ENCODE peak calls at places on chromosomes 6 and 20, in seven cellular contexts. G is tibial nerve; R is fibroblast of the aortic adventitia; O is CD8-positive, alpha-beta T cell; U is MM.1S; Z is lower leg skin; S is transverse colon. K is an unnamed sample.

GRCh38 chr6:139126255-139126654 is 8.6 kb upstream of the HECA start:
- DNase-seq in G (peak; percentile 34), R (peak; percentile 81), O (no peak), U (no peak), Z (no peak), S (no peak), K (no peak)

GRCh38 chr20:49868964-49869363 is 46.4 kb downstream of the SPATA2 start:
- DNase-seq in G (no peak), R (no peak), O (no peak), U (no peak), Z (peak; percentile 14), S (no peak), K (no peak)

GRCh38 chr20:43198607-43199006 is 8.9 kb upstream of the PTPRT start:
- DNase-seq in G (no peak), R (no peak), O (no peak), U (no peak), Z (no peak), S (no peak), K (no peak)

GRCh38 chr6:30396833-30397479 is 52.0 kb downstream of the RPP21 start:
- DNase-seq in G (peak; percentile 61), R (peak; percentile 58), O (peak; percentile 78), U (peak; percentile 70), Z (peak; percentile 95), S (peak; percentile 83), K (peak; percentile 89)

GRCh38 chr6:26404534-26404933 is 2.5 kb downstream of the BTN3A1 start:
- DNase-seq in G (no peak), R (no peak), O (no peak), U (no peak), Z (no peak), S (no peak), K (no peak)

GRCh38 chr6:124714728-124715127 is 247.5 kb upstream of the RNF217 start:
- DNase-seq in G (no peak), R (no peak), O (no peak), U (no peak), Z (no peak), S (no peak), K (no peak)

GRCh38 chr20:14259691-14260090 is 77.7 kb downstream of the FLRT3 start:
- DNase-seq in G (no peak), R (peak; percentile 37), O (no peak), U (no peak), Z (no peak), S (no peak), K (no peak)

GRCh38 chr20:63529180-63529860 is 7.9 kb downstream of the PTK6 start:
- DNase-seq in G (no peak), R (no peak), O (no peak), U (no peak), Z (no peak), S (no peak), K (no peak)

GRCh38 chr20:19888269-19888669 is 128.9 kb upstream of the NAA20 start:
- DNase-seq in G (no peak), R (no peak), O (no peak), U (no peak), Z (peak; percentile 78), S (peak; percentile 36), K (no peak)

GRCh38 chr6:87918461-87918941 is 129.1 kb upstream of the SPACA1 start:
- DNase-seq in G (no peak), R (no peak), O (no peak), U (peak; percentile 73), Z (no peak), S (no peak), K (no peak)

GRCh38 chr6:136113736-136114173 is 136.4 kb downstream of the MTFR2 start:
- DNase-seq in G (peak; percentile 42), R (peak; percentile 80), O (no peak), U (no peak), Z (peak; percentile 85), S (peak; percentile 26), K (no peak)

GRCh38 chr20:63148696-63149095 is 67.2 kb downstream of the YTHDF1 start:
- DNase-seq in G (no peak), R (no peak), O (no peak), U (no peak), Z (no peak), S (no peak), K (no peak)

GRCh38 chr6:152277826-152278247 is 359.3 kb downstream of the SYNE1 start:
- DNase-seq in G (no peak), R (no peak), O (no peak), U (no peak), Z (no peak), S (peak; percentile 31), K (no peak)

GRCh38 chr20:16243470-16243869 is 329.8 kb downstream of the KIF16B start:
- DNase-seq in G (no peak), R (no peak), O (no peak), U (no peak), Z (no peak), S (no peak), K (no peak)

GRCh38 chr6:127463056-127463455 is 3.9 kb upstream of the KIAA0408 start:
- DNase-seq in G (no peak), R (no peak), O (no peak), U (no peak), Z (no peak), S (no peak), K (no peak)

GRCh38 chr6:127460465-127460864 is 1.3 kb upstream of the KIAA0408 start:
- DNase-seq in G (no peak), R (no peak), O (no peak), U (no peak), Z (no peak), S (no peak), K (no peak)

GRCh38 chr6:127464881-127465459 is 5.8 kb upstream of the KIAA0408 start:
- DNase-seq in G (peak; percentile 61), R (peak; percentile 84), O (peak; percentile 20), U (peak; percentile 60), Z (peak; percentile 88), S (peak; percentile 68), K (peak; percentile 66)

GRCh38 chr6:127464161-127464880 is 5.1 kb upstream of the KIAA0408 start:
- DNase-seq in G (peak; percentile 20), R (peak; percentile 90), O (no peak), U (no peak), Z (no peak), S (no peak), K (no peak)

DNA sequence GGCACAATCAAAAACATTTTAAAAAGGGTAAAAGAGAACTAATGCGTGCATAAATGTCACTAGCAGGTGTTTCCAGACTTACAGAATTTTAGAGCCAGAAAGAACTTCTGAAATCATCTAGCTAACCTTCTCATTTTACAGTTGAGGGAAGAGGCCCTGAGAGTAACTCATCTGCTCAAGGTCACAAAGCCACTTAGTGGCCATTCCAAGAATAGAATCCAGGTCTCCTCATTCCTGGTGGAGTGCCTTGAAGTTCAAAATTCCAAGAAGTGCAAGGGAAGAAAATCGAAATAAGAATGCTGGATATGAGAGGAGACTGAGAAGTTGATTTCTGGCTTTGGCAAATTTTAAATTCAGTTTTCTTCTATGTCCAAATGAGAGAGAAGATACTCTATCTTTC is 3.2 kb upstream of the KIAA0408 start:
- DNase-seq in G (no peak), R (no peak), O (no peak), U (no peak), Z (no peak), S (no peak), K (no peak)
- TF ChIP-seq CTCF in G (no peak), R (no peak), O (no peak), U (no peak), Z (no peak), S (no peak), K (no peak)

DNA sequence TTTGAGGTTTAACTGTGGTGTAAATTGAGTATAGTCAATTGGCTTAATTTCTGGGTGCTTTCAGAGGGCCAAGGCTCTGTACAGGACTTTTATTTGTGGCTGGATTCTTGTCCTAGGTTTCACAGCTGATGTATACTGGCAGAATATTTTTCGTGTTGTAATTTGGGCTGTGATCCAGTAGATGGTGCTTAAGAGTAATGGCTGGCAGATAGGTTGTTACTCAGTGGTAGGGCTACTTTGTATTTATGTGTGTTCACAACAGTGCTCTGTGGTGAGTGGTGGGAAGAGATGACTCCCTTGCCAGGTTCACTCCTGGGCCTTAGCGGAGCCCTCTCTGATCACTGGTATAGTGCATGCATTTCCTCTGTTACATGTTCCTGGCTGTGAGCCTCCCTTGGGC is 34.5 kb upstream of the FERMT1 start:
- DNase-seq in G (no peak), R (no peak), O (no peak), U (peak; percentile 60), Z (no peak), S (no peak), K (no peak)
- TF ChIP-seq CTCF in G (no peak), R (no peak), O (no peak), U (peak; percentile 77), Z (no peak), S (no peak), K (no peak)

GRCh38 chr20:59525500-59526241 is 78.7 kb upstream of the PHACTR3 start:
- DNase-seq in G (peak; percentile 41), R (peak; percentile 24), O (no peak), U (peak; percentile 40), Z (peak; percentile 86), S (peak; percentile 48), K (peak; percentile 64)

GRCh38 chr20:59520814-59521213 is 83.5 kb upstream of the PHACTR3 start:
- DNase-seq in G (no peak), R (no peak), O (no peak), U (no peak), Z (no peak), S (no peak), K (no peak)

GRCh38 chr20:59526242-59527225 is 77.8 kb upstream of the PHACTR3 start:
- DNase-seq in G (no peak), R (no peak), O (no peak), U (no peak), Z (no peak), S (no peak), K (no peak)
- TF ChIP-seq CTCF in G (no peak), R (peak; percentile 23), O (no peak), U (peak; percentile 30), Z (no peak), S (no peak), K (no peak)

GRCh38 chr6:71034578-71034977 is 77.7 kb upstream of the B3GAT2 start:
- DNase-seq in G (no peak), R (no peak), O (no peak), U (no peak), Z (no peak), S (no peak), K (no peak)
- TF ChIP-seq CTCF in G (no peak), R (no peak), O (no peak), U (no peak), Z (no peak), S (no peak), K (no peak)

GRCh38 chr6:43435682-43436437 is 8.5 kb downstream of the ABCC10 start:
- DNase-seq in G (no peak), R (peak; percentile 4), O (no peak), U (no peak), Z (no peak), S (no peak), K (no peak)
- TF ChIP-seq CTCF in G (no peak), R (no peak), O (no peak), U (no peak), Z (no peak), S (no peak), K (no peak)

GRCh38 chr6:133184798-133185380 is 56.3 kb upstream of the EYA4 start:
- DNase-seq in G (no peak), R (peak; percentile 72), O (no peak), U (peak; percentile 27), Z (no peak), S (no peak), K (no peak)
- TF ChIP-seq CTCF in G (peak; percentile 35), R (peak; percentile 58), O (no peak), U (peak; percentile 57), Z (no peak), S (peak; percentile 16), K (no peak)

K was measured in GM13976.